ENCODE peak calls at places on chromosomes 13 and 19, in nine cellular contexts. N is AG04449, E is heart left ventricle, T is colonic mucosa, X is lung, O is AG09309, G is astrocyte, D is thoracic aorta, Q is heart right ventricle. M is an unnamed sample.
A peak's percentile ranks its signal among the peaks of the same experiment; 100 is the strongest.

GRCh38 chr19:34985249-34986022 is 14.7 kb upstream of the GRAMD1A start:
- DNase-seq in N (no peak), E (no peak), T (peak; percentile 57), X (peak; percentile 54), O (no peak), G (peak; percentile 27), D (no peak), Q (peak; percentile 78), M (no peak)

GRCh38 chr13:113029487-113030258 is 60.7 kb downstream of the MCF2L start:
- DNase-seq in N (no peak), E (no peak), T (peak; percentile 56), X (no peak), O (no peak), G (no peak), D (no peak), Q (no peak), M (no peak)

GRCh38 chr19:42092350-42092749 is 16.4 kb downstream of the ZNF574 start:
- DNase-seq in N (no peak), E (no peak), T (peak; percentile 63), X (no peak), O (no peak), G (no peak), D (no peak), Q (no peak), M (no peak)

GRCh38 chr19:369256-369655 is 24.7 kb upstream of the MIER2 start:
- DNase-seq in N (no peak), E (peak; percentile 26), T (no peak), X (no peak), O (no peak), G (no peak), D (no peak), Q (no peak), M (no peak)

GRCh38 chr13:113852536-113853517 is 11.0 kb downstream of the GAS6 start:
- DNase-seq in N (no peak), E (peak; percentile 61), T (peak; percentile 20), X (no peak), O (no peak), G (no peak), D (no peak), Q (peak; percentile 3), M (no peak)

GRCh38 chr13:29909975-29910674 is 59.7 kb upstream of the UBL3 start:
- DNase-seq in N (no peak), E (no peak), T (no peak), X (no peak), O (no peak), G (peak; percentile 49), D (no peak), Q (no peak), M (no peak)

GRCh38 chr19:53131085-53131484 is 1.6 kb downstream of the ZNF415 start:
- DNase-seq in N (no peak), E (no peak), T (no peak), X (no peak), O (no peak), G (no peak), D (no peak), Q (no peak), M (no peak)

GRCh38 chr13:103961129-103961528 is 894.9 kb upstream of the SLC10A2 start:
- DNase-seq in N (no peak), E (no peak), T (no peak), X (no peak), O (no peak), G (no peak), D (no peak), Q (no peak), M (no peak)

GRCh38 chr13:39682788-39683187 is 27.3 kb downstream of the COG6 start:
- DNase-seq in N (no peak), E (no peak), T (no peak), X (no peak), O (no peak), G (no peak), D (no peak), Q (no peak), M (no peak)

DNA sequence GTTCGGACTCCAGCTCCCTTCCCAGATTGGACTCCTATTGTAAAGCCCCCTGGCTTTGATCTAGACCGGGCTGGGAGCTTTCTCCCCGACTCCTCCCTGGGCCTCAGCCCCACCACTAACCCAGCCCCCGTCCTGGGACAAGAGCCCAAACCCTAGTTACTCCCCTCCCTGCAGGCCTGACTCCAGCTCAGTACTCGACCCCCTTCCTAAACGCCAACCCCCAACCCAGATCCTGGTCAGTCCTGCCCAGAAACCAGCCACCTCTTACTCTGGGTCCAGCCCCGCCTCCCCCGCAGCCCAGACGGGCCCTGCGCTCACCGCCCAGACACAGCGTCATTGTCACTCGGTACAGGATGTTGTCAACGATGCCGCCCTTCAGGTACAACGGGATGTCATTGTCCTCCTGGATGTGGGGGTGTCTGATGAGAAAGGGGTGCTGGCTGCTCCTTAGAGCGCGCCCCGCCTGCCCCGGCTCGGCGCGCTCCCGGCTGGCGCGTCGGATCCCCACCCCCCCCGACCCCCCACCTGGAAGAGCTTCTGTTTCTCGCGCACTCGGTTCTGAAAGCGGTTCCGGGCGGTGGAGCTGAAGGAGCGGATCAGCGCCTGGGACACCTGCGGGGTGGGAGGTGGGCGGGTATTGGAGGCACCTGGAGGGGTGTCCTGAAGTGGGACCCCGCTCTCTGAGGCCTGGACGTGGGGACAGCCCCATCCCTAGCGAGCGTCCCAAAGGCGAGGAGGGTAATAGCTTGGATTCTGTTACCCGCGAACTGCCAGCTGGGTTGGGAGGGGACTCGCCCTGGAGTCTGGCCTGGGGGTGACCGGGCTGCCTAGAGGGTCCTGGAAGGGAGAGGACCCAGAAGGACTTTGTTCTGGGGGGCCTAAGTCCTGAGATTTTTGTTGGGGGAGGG is 849 bp downstream of the COX7A1 start:
- DNase-seq in N (no peak), E (peak; percentile 81), T (no peak), X (no peak), O (no peak), G (no peak), D (peak; percentile 34), Q (peak; percentile 81), M (no peak)
- H3K4me3 ChIP-seq in N (peak overlapping the region; percentile 12), E (peak overlapping the region; percentile 79), T (peak overlapping the region; percentile 22), X (peak overlapping the region; percentile 51), O (peak overlapping the region; percentile 51), G (peak overlapping the region; percentile 10), D (peak overlapping the region; percentile 83), Q (peak overlapping the region; percentile 67), M (peak overlapping the region; percentile 21)

GRCh38 chr19:21483589-21484170 is 21.7 kb upstream of the ZNF429 start:
- DNase-seq in N (no peak), E (peak; percentile 78), T (peak; percentile 56), X (peak; percentile 42), O (no peak), G (no peak), D (no peak), Q (peak; percentile 16), M (no peak)
- TF ChIP-seq CTCF in N (peak; percentile 32), E (peak; percentile 53), T (peak; percentile 27), X (peak; percentile 25), O (peak; percentile 39), G (no peak), D (peak; percentile 54), Q (peak; percentile 70), M (peak; percentile 49)

GRCh38 chr19:31354316-31354715 is 5.1 kb upstream of the TSHZ3 start:
- DNase-seq in N (no peak), E (no peak), T (no peak), X (no peak), O (no peak), G (no peak), D (no peak), Q (no peak), M (no peak)

GRCh38 chr19:31355330-31356289 is 6.4 kb upstream of the TSHZ3 start:
- DNase-seq in N (no peak), E (no peak), T (no peak), X (no peak), O (no peak), G (no peak), D (no peak), Q (no peak), M (no peak)

GRCh38 chr19:31354919-31355318 is 5.7 kb upstream of the TSHZ3 start:
- DNase-seq in N (no peak), E (no peak), T (no peak), X (no peak), O (no peak), G (no peak), D (no peak), Q (no peak), M (no peak)

GRCh38 chr19:31357315-31357673 is 8.1 kb upstream of the TSHZ3 start:
- DNase-seq in N (no peak), E (no peak), T (no peak), X (no peak), O (no peak), G (no peak), D (no peak), Q (no peak), M (no peak)

DNA sequence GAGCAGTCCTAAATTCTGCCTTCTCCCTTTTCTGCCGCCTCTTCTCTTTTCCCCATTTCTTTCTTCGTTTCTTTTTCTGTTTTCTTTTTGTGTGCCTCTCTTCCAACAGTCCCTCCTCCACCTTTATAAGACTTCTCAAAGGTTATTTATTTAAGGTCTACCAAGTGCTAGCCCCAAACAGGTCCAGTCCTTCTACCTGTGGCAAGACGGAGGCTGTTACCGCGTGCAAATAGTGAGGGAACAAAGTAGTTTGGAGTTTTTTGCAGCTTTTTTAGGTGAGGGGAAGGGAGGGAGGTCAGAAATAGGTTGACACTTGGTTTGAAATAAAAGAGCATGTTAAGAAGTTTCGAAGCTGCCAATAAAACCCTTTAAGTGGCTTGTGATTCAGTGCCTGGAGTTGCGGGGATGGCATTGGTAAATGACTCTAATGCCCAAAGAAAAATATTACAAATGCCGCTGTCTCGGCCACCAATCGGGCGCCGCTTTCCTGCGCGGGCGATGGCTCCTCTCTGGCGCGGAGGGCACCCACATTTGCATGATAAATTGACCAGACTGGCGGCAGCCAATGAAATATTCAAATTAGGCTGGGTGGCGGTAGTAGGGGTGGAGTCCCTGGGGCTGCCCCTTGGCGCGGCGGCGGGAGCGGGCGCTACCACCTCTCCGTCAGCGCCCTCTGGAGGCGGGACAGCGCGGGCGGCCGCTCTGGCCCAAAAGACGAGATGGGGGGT is 7.5 kb upstream of the TSHZ3 start:
- DNase-seq in N (no peak), E (peak; percentile 79), T (peak; percentile 31), X (no peak), O (no peak), G (no peak), D (no peak), Q (no peak), M (no peak)
- H3K4me3 ChIP-seq in N (no peak overlapping the region), E (peak overlapping the region; percentile 25), T (no peak overlapping the region), X (no peak overlapping the region), O (no peak overlapping the region), G (no peak overlapping the region), D (peak overlapping the region; percentile 40), Q (no peak overlapping the region), M (no peak overlapping the region)

DNA sequence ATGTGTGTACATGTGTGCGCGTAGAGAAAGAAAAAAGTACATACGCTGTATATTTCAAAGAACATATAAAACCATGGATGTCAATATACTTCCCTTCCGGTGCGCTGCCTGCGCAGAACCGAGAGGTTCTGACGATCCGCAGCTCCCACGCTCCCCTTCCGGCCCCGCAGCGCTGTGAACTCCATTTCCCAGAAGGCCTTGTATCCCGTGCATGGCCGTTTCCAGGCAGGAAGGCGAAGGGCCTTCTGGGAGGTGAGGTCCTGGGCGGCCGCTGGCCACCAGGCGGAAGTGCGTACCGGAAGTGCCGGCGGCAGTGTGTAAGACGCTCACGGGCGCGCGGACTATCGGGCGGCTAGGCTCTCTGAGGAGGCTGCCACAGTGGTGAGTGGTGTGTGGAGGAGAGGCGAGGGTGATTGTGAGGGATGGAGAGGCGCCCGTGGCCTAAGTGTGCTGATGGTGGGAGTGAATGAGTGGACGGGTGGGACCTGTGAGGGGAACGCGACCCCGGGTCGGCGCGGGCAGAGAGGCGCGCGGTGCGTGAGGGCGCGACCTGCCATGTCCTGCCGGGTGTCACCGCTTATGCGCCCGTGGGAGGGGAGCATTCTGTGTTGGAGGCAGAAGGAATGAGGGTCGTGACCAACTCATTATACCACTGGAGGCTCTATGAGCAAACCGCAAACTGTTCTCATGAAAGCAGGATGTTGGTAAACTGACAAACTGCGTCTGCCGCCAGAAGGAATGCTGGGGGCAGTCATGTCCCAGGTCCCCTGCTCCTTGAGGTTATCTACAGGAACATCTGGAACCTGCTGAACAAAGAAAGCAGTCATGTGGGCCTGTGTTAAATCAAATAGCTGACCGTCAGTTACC is at the start of gene ERVK3-1:
- DNase-seq in N (peak; percentile 88), E (peak; percentile 98), T (peak; percentile 97), X (peak; percentile 96), O (peak; percentile 88), G (peak; percentile 98), D (peak; percentile 90), Q (peak; percentile 95), M (peak; percentile 89)
- TF ChIP-seq CTCF in N (no peak), E (peak; percentile 18), T (no peak), X (no peak), O (no peak), G (no peak), D (no peak), Q (peak; percentile 27), M (no peak)